ENCODE peak calls at places on chromosomes 4 and X, in seven cellular contexts. T is fibroblast of lung, H is progenitor cell of endocrine pancreas, F is brain microvascular endothelial cell, X is lower lobe of right lung, Q is body of pancreas, K is foreskin keratinocyte. V is an unnamed sample.

GRCh38 chr4:105951198-105951597 is 55.9 kb downstream of the NPNT start:
- DNase-seq in Q (no peak), T (peak), X (no peak), K (no peak), H (no peak), F (peak), V (peak)

GRCh38 chrX:77087529-77088169 is 359.5 kb upstream of the FGF16 start:
- DNase-seq in F (peak), Q (peak), T (peak), H (no peak), K (no peak), X (no peak), V (peak)

GRCh38 chr4:170497105-170497504 is 407.3 kb upstream of the AADAT start:
- DNase-seq in T (no peak), X (no peak), F (no peak), H (no peak), Q (no peak), K (no peak), V (no peak)

GRCh38 chr4:73309211-73309610 is 50.6 kb upstream of the ANKRD17 start:
- DNase-seq in H (no peak), Q (no peak), K (peak), T (peak), F (no peak), X (no peak), V (peak)

GRCh38 chr4:95167809-95168208 is 381.0 kb downstream of the UNC5C start:
- DNase-seq in Q (no peak), H (no peak), X (no peak), T (no peak), K (no peak), F (no peak), V (peak)

GRCh38 chr4:76376534-76376933 is 44.4 kb downstream of the CCDC158 start:
- DNase-seq in Q (no peak), F (no peak), T (no peak), K (no peak), X (no peak), H (no peak), V (no peak)

GRCh38 chr4:168694669-168695068 is 197.8 kb downstream of the PALLD start:
- DNase-seq in H (no peak), T (peak), X (no peak), K (peak), F (peak), Q (no peak), V (peak)

GRCh38 chr4:4259484-4260100 is 11.6 kb upstream of the TMEM128 start:
- DNase-seq in F (no peak), X (no peak), T (no peak), K (no peak), H (peak), Q (no peak), V (no peak)

GRCh38 chr4:6206771-6207290 is 6.5 kb upstream of the JAKMIP1 start:
- DNase-seq in K (no peak), H (no peak), T (no peak), X (no peak), F (no peak), Q (no peak), V (no peak)

GRCh38 chrX:19064175-19064574 is 58.1 kb downstream of the ADGRG2 start:
- DNase-seq in Q (no peak), F (peak), K (peak), H (no peak), X (no peak), T (peak), V (peak)

GRCh38 chrX:44844204-44844603 is 383 bp downstream of the DUSP21 start:
- DNase-seq in Q (no peak), F (no peak), T (no peak), H (no peak), K (no peak), X (no peak), V (no peak)

GRCh38 chrX:10482262-10482661 is 138.1 kb downstream of the MID1 start:
- DNase-seq in K (no peak), F (no peak), T (no peak), H (no peak), X (no peak), Q (no peak), V (peak)

GRCh38 chrX:10722804-10723364 is 102.5 kb upstream of the MID1 start:
- DNase-seq in F (peak), X (no peak), T (peak), Q (peak), H (no peak), K (no peak), V (peak)

GRCh38 chrX:154490021-154490413 is 412 bp downstream of the SLC10A3 start:
- DNase-seq in F (no peak), X (no peak), K (no peak), H (no peak), Q (peak), T (peak), V (peak)

GRCh38 chr4:42654606-42655005 is 2.3 kb downstream of the ATP8A1 start:
- DNase-seq in K (no peak), F (peak), T (peak), X (no peak), H (no peak), Q (no peak), V (peak)

GRCh38 chr4:57943672-57944071 is 833.5 kb upstream of the IGFBP7 start:
- DNase-seq in H (no peak), T (no peak), F (peak), K (no peak), X (peak), Q (no peak), V (peak)

GRCh38 chr4:138175337-138175794 is 66.8 kb downstream of the SLC7A11 start:
- DNase-seq in K (no peak), X (no peak), H (no peak), Q (peak), T (peak), F (peak), V (peak)

GRCh38 chrX:45954026-45954425 is 591.2 kb downstream of the ZNF674 start:
- DNase-seq in T (peak), H (no peak), K (no peak), X (no peak), F (no peak), Q (no peak), V (no peak)

DNA sequence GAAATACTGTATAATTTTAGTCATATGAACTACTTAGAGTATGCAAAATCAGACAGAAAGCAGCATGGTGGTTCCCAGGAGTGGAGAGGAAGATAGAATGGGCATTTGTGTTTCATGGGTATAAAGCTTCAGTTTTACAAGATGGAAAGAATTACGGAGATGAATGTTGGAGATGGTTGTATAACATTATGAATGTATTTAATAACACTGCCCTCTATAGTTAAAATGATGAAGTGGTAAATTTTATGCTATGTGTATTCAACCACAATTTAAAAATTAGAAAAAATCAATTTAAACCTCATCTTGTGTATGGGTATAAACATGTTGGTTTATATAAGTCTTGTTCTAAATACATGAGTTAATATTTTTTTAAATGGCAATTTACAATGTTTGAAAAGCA is 521.1 kb downstream of the FSTL5 start:
- DNase-seq in H (no peak), K (no peak), T (peak), X (no peak), F (no peak), Q (no peak), V (peak)
- TF ChIP-seq CTCF in H (no peak), K (peak), T (no peak), X (no peak), F (no peak), Q (no peak), V (no peak)

DNA sequence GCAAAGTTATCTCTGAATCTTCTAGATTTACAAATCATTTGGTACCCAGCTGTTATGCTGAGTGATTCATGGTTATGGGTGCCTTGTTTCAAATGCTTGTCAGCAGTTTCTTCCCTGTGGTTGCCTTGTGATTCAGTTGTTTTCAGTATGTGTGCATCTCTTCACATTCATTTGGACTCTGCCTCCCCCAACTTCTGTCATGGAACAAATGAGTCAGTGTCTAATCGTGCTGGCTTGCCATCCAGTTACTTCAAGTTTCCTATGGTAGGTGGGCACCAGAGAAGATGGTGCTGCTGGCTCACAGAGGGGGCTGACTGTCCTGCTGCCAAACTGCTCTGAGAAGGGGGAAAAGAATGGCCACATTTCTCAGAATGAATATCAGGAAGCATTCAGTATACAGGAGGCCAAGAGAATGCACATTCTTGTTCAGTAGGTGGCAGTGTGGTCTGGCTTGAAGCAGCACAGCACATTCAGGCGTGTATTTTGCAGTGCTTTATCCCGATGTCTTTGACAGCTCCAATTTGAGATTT is 260.9 kb downstream of the GLUD2 start:
- DNase-seq in T (peak), F (peak), K (peak), H (no peak), Q (peak), X (no peak), V (peak)
- TF ChIP-seq CTCF in T (no peak), F (peak), K (peak), H (peak), Q (peak), X (peak), V (peak)

DNA sequence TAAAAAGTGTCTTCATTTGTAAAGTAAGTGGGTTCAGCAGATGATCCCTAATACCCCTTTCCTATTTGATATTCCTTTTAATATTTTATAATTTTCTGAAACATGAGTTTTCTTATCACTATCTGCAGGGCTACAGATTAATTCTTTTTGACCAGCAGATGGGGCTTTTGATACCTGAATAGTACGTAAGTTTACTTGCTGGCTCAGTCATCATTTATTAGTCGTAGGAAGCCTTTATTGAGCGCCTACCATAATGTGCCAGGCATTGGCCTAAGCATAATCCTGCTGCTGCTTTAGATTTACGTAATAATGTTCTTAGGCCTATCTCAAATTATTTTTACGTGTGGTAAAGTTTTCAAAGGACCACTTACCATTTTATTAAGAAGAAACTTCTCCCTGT is 33.1 kb downstream of the OSTC start:
- DNase-seq in F (peak), K (no peak), X (no peak), T (peak), Q (no peak), H (no peak), V (peak)
- TF ChIP-seq CTCF in F (peak), K (peak), X (no peak), T (peak), Q (peak), H (peak), V (peak)

DNA sequence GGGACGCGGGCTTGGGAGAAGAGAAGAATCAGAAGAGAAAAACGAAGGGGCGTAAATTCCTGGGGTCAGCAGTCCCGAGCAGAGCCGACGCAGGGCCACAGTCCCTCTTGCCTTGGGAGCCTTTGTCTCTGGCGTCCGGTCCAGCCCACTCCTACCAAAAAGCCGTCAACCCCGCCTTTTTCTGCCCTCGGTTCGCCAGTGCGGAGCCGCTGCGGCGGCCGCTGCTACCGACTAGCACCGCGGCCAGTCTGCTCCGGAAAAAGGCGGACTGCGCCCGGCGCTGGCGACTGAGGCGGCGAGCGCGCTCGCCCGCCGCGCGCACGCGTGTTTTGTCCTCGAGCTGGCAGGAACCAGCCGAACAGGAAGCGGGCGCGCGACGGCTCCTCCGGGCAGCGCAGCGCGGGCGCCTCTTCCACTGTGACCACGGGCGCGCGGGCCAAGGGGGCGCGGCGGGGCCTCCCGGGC is 502 bp downstream of the HNRNPDL start:
- DNase-seq in K (no peak), H (no peak), X (no peak), F (peak), T (peak), Q (no peak), V (no peak)
- TF ChIP-seq CTCF in K (no peak), H (no peak), X (no peak), F (no peak), T (no peak), Q (no peak), V (no peak)

DNA sequence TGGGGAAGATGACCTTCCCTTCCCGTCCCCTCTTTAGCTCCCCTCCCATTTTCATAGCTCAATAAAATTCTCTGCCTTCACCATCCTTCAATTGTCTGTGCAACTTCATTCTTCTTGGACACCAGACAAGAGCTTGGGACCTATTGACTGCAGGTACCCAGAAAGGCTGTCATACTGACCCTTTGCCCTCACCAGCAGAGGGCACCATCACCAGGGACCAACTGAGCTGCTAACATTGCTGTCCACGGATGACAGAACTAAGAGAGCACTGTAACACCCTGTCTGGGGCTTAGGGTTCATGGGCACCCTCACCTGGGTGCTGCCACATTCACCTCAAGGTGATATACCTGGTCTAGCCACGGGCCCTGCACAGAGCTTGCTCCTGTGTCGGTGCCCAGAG is 141.3 kb upstream of the VCX3B start:
- DNase-seq in K (no peak), F (no peak), H (no peak), X (no peak), Q (no peak), T (no peak), V (no peak)
- TF ChIP-seq CTCF in K (peak), F (peak), H (no peak), X (no peak), Q (no peak), T (no peak), V (no peak)

DNA sequence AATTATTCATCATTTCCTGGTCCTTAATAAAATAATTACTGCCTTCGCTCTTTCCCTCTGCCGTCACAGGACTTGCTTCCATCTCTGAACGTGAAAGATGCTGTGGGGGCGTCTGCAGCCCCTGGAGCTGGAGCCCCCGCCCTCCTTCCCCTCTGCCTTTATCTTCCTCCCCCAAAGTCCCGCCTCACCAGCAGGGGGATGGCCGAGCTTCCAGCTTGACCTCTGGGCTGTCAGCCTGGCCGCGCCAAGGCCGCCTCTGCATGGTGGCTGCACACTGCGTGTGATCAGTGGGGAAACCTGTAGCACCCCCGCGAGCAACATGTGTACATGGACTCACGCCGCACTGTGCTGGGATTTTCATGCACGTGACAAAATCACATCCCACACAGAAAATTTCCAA is 26.4 kb upstream of the PSAPL1 start:
- DNase-seq in T (no peak), Q (no peak), X (no peak), H (no peak), K (no peak), F (no peak), V (no peak)
- TF ChIP-seq CTCF in T (no peak), Q (no peak), X (no peak), H (no peak), K (no peak), F (peak), V (no peak)

DNA sequence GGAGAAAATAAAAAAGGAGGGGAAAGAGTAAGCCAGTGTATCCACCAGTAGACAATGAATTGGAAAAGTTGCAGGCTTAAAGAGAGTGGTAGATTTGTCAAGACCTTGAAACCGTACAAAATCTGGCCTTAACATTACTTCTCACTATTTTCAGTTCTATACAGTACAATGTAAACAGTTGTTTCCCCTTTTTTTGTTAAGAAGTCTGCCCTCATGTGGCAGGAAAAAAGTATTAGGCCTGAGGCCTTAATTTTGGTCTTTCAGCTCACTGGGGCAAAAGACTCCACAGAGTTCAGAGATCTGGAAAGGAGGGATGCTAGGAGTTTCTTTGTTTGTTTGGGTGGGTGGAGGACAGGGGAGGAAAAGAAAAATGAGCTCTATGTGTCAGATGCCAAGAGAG is 92.8 kb upstream of the CCDC160 start:
- DNase-seq in X (no peak), H (no peak), F (no peak), T (no peak), K (no peak), Q (no peak), V (peak)
- TF ChIP-seq CTCF in X (peak), H (peak), F (peak), T (peak), K (peak), Q (no peak), V (peak)

GRCh38 chr4:90799895-90800294 is 672.7 kb downstream of the CCSER1 start:
- DNase-seq in K (no peak), X (no peak), T (no peak), F (no peak), Q (no peak), H (no peak), V (no peak)
- TF ChIP-seq CTCF in K (peak), X (no peak), T (no peak), F (no peak), Q (no peak), H (no peak), V (no peak)

GRCh38 chr4:162461952-162462351 is 298.2 kb upstream of the FSTL5 start:
- DNase-seq in K (no peak), H (no peak), Q (no peak), T (peak), F (no peak), X (no peak), V (no peak)
- TF ChIP-seq CTCF in K (peak), H (peak), Q (no peak), T (no peak), F (no peak), X (no peak), V (no peak)

GRCh38 chr4:173360587-173361221 is 10.1 kb upstream of the SAP30 start:
- DNase-seq in K (no peak), F (no peak), H (no peak), Q (no peak), X (no peak), T (no peak), V (peak)
- TF ChIP-seq CTCF in K (peak), F (peak), H (peak), Q (no peak), X (peak), T (peak), V (peak)